ENCODE peak calls at places on chromosome 19, in four cellular contexts. B is GM12878, M is HepG2, N is K562. T is an unnamed sample.
A peak's percentile ranks its signal among the peaks of the same experiment; 100 is the strongest.

GRCh38 chr19:17860993-17861360 is 1.3 kb downstream of the RPL18A start:
- DNase-seq in B (no peak), M (no peak), N (no peak), T (no peak)

GRCh38 chr19:17560205-17560595 is 4.8 kb downstream of the COLGALT1 start:
- DNase-seq in B (no peak), M (no peak), N (no peak), T (no peak)

GRCh38 chr19:41189425-41190065 is 3.5 kb upstream of the CYP2S1 start:
- DNase-seq in B (no peak), M (no peak), N (no peak), T (no peak)

GRCh38 chr19:42048992-42049391 is 21.0 kb downstream of the GRIK5 start:
- DNase-seq in N (no peak), M (no peak), B (no peak), T (no peak)

GRCh38 chr19:40506099-40506498 is 39.3 kb downstream of the SPTBN4 start:
- DNase-seq in M (no peak), B (no peak), N (no peak), T (no peak)

GRCh38 chr19:47456721-47457478 is 14.8 kb downstream of the SLC8A2 start:
- DNase-seq in N (no peak), B (no peak), M (no peak), T (no peak)

GRCh38 chr19:6023085-6023682 is 45.2 kb upstream of the RANBP3 start:
- DNase-seq in B (no peak), N (no peak), M (no peak), T (no peak)

GRCh38 chr19:45251452-45252354 is 632 bp downstream of the MARK4 start:
- DNase-seq in B (no peak), N (peak; percentile 48), M (no peak), T (peak; percentile 42)

GRCh38 chr19:13909430-13909829 is 3.4 kb downstream of the CC2D1A start:
- DNase-seq in B (no peak), M (no peak), N (no peak), T (no peak)

GRCh38 chr19:13060233-13060963 is 42.3 kb downstream of the LYL1 start:
- DNase-seq in N (no peak), B (no peak), M (peak; percentile 90), T (no peak)

GRCh38 chr19:42253245-42254082 is 1.5 kb downstream of the ERF start:
- DNase-seq in M (peak; percentile 59), N (peak; percentile 83), B (no peak), T (peak; percentile 77)

GRCh38 chr19:54630784-54631183 is 500 bp downstream of the LILRB1 start:
- DNase-seq in B (no peak), N (no peak), M (no peak), T (no peak)

GRCh38 chr19:48969276-48970138 is 4.4 kb downstream of the FTL start:
- DNase-seq in M (no peak), N (peak; percentile 84), B (no peak), T (no peak)

GRCh38 chr19:19485161-19485997 is 30.0 kb downstream of the TSSK6 start:
- DNase-seq in N (no peak), M (no peak), B (no peak), T (no peak)

GRCh38 chr19:43290568-43291359 is 21.4 kb upstream of the PSG9 start:
- DNase-seq in N (no peak), M (no peak), B (no peak), T (peak; percentile 15)

GRCh38 chr19:17536957-17537356 is 18.5 kb upstream of the COLGALT1 start:
- DNase-seq in B (no peak), N (no peak), M (no peak), T (no peak)

GRCh38 chr19:46995492-46995891 is 24.1 kb upstream of the NPAS1 start:
- DNase-seq in B (no peak), N (no peak), M (no peak), T (no peak)

GRCh38 chr19:42246143-42246868 is 3.9 kb upstream of the GSK3A start:
- DNase-seq in N (peak; percentile 59), B (no peak), M (no peak), T (peak; percentile 75)

GRCh38 chr19:54882758-54883157 is 8.7 kb downstream of the FCAR start:
- DNase-seq in N (no peak), B (peak; percentile 35), M (peak; percentile 12), T (no peak)

GRCh38 chr19:11373166-11373884 is 1.1 kb upstream of the SWSAP1 start:
- DNase-seq in B (no peak), M (no peak), N (no peak), T (peak; percentile 45)

GRCh38 chr19:11373885-11374448 is 499 bp upstream of the SWSAP1 start:
- DNase-seq in N (no peak), B (no peak), M (no peak), T (no peak)

GRCh38 chr19:11377237-11377636 is 2.8 kb downstream of the SWSAP1 start:
- DNase-seq in N (peak; percentile 53), B (no peak), M (no peak), T (no peak)

GRCh38 chr19:11374449-11375142 is at the start of gene SWSAP1:
- DNase-seq in N (peak; percentile 100), M (peak; percentile 99), B (peak; percentile 99), T (peak; percentile 98)

GRCh38 chr19:11375143-11375948 is 880 bp downstream of the SWSAP1 start:
- DNase-seq in N (no peak), B (no peak), M (peak; percentile 31), T (peak; percentile 63)
- TF ChIP-seq CREM in N (no peak), B (peak; percentile 10), M (no peak), T (peak; percentile 20)

GRCh38 chr19:1279782-1280341 is 4.5 kb downstream of the FAM174C start:
- DNase-seq in N (peak; percentile 81), M (peak; percentile 68), B (no peak), T (peak; percentile 90)
- TF ChIP-seq ATF2 in N (no peak), M (no peak), B (no peak), T (no peak)

GRCh38 chr19:36008336-36008978 is at the start of gene SYNE4:
- DNase-seq in M (peak; percentile 77), N (no peak), B (no peak), T (peak; percentile 80)
- TF ChIP-seq CREM in M (no peak), N (no peak), B (no peak), T (no peak)

DNA sequence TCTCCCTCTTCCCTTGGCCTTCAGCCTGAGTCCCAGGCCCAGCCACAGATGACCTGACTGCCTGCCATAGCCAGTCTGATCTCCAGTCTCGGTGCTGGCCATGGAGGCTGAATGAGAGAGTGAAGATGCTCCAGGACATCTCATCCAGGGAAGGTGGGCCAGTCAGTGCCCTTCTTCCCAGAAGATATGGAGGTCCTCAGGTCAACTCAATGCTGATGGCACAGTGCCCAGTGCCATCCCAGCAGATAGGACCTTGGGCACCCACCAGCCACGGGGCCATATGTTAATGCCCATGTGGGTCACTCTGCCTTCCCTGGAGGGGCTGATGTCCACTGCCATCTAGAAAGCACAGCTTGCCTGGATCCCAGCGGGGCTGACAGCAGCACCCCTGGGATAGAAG is 7.2 kb downstream of the VSTM2B start:
- DNase-seq in M (no peak), B (no peak), N (no peak), T (no peak)
- TF ChIP-seq ATF2 in M (no peak), B (no peak), N (no peak), T (no peak)

DNA sequence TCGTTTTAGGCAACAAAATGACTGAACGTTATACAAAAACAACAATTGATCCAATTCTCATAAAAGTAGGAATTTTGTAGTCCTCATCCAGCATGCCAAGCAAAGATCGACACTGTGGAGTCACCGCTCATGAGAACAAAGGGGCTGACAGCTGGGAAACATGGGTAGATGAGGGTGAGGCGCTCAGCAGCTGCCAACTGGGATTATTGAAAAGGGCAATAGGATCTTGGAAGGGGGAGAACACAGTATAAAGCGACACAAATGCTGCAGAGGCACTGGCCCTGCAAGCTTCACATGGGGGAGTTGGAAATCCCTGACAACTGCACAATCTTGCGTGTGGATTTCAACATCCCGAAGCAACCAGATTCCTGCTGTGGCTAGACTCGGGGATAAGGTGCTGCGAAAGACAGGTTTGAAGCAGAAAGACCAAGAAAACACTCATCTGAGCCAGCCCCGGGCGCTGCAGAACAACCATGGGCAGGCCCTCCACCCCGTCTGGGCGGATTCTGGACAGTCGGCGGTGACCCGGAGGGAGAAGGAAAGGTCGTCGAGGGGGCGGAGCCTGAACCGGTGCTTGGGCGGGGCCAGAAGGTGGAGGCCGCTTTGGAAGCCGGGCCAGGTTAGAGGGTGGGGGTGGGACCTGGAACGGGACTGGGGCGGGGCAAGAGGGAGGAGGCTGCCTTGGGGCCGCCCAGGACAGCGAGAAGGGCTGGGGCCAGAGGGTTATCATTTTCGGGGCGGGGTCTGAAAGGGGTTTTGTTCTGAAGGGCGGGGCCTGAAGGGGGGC is 5.2 kb upstream of the ZNF765 start:
- DNase-seq in M (no peak), B (no peak), N (peak; percentile 44), T (peak; percentile 96)
- TF ChIP-seq CREM in M (no peak), B (no peak), N (no peak), T (no peak)

DNA sequence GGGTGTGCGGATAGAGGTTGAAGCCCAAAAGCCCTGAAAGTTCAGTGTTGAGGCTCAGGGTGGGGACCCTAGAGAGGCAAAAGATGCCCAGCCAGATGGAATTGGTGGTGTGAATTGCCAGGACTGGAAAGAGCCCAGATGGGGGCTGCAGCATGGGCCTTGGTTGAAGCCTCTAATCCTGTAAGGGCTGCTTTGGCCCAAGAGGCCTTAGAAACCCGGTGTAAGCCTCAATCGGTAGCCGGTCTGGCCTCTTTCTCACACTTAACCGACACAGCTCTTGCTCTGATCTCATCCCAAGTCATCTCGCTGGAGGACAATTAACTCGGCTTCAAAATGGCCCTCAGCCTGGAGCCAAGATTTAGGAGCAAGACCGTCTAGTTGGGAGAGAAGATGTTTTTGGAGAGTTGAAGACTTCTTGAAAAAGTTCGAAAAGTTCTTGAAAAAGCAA is 2.0 kb downstream of the TPM4 start:
- DNase-seq in N (no peak), B (no peak), M (no peak), T (no peak)
- TF ChIP-seq ATF2 in N (no peak), B (no peak), M (no peak), T (no peak)

T was measured in WTC11.